ENCODE peak calls at places on chromosomes 6 and 20, in seven cellular contexts. W is cardiac septum; O is activated CD4-positive, alpha-beta T cell treated with anti-CD3 and anti-CD28 coated beads, Interleukin-2, amount 50 U/mL, for 1 hour; R is tibial artery; T is NCI-H2081; S is ELR; U is stimulated activated CD8-positive, alpha-beta memory T cell treated with anti-CD3 and anti-CD28 coated beads, Interleukin-15, amount 100 ng/mL, for 24 hours. X is an unnamed sample.

GRCh38 chr20:62476074-62476838 is 461 bp upstream of the GATA5 start:
- DNase-seq in U (no peak), T (no peak), S (no peak), W (no peak), R (no peak), O (no peak), X (no peak)

GRCh38 chr6:10567256-10568041 is 46.3 kb downstream of the GCNT2 start:
- DNase-seq in W (no peak), O (no peak), U (no peak), S (peak), R (no peak), T (no peak), X (no peak)

GRCh38 chr6:168288781-168289570 is 30.6 kb downstream of the DACT2 start:
- DNase-seq in S (no peak), W (peak), R (peak), U (no peak), T (no peak), O (no peak), X (no peak)

GRCh38 chr6:165571068-165571682 is 91.9 kb downstream of the PDE10A start:
- DNase-seq in U (no peak), W (no peak), O (no peak), R (no peak), T (no peak), S (no peak), X (no peak)

GRCh38 chr6:155201461-155202226 is 62.2 kb upstream of the CLDN20 start:
- DNase-seq in T (peak), U (no peak), O (no peak), W (no peak), R (no peak), S (peak), X (no peak)

GRCh38 chr6:43668151-43669028 is 19.2 kb downstream of the MRPS18A start:
- DNase-seq in O (peak), T (no peak), U (no peak), W (peak), R (peak), S (peak), X (peak)

GRCh38 chr6:55377150-55377549 is 49.9 kb downstream of the GFRAL start:
- DNase-seq in R (no peak), T (no peak), S (no peak), O (no peak), W (no peak), U (no peak), X (no peak)

GRCh38 chr6:53465732-53466131 is 79.2 kb downstream of the GCLC start:
- DNase-seq in T (no peak), S (peak), O (no peak), W (no peak), U (no peak), R (no peak), X (no peak)

GRCh38 chr6:63193324-63193723 is 17.9 kb upstream of the FKBP1C start:
- DNase-seq in T (no peak), W (no peak), U (no peak), R (no peak), S (no peak), O (no peak), X (no peak)